ENCODE peak calls at places on chromosomes 7 and 10, in ten cellular contexts. A is skeletal muscle cell, S is CMK, V is RPMI7951, H is T follicular helper cell, C is GM13976, D is psoas muscle, Y is foreskin fibroblast, M is HT-29, Q is NCI-H510A treated with DMSO at 0.1 percent for 48 hours. G is an unnamed sample.

GRCh38 chr7:65301007-65301406 is 72.6 kb upstream of the ZNF92 start:
- DNase-seq in A (no peak), S (no peak), V (no peak), H (no peak), C (no peak), D (no peak), Y (no peak), M (no peak), Q (no peak), G (no peak)

GRCh38 chr7:141190467-141190866 is 116.6 kb downstream of the TMEM178B start:
- DNase-seq in A (no peak), S (no peak), V (no peak), H (no peak), C (no peak), D (no peak), Y (no peak), M (no peak), Q (no peak), G (no peak)

GRCh38 chr7:115932874-115933273 is 97.7 kb downstream of the TFEC start:
- DNase-seq in A (no peak), S (no peak), V (no peak), H (no peak), C (no peak), D (no peak), Y (no peak), M (no peak), Q (no peak), G (no peak)

GRCh38 chr10:3775671-3776551 is 9.1 kb downstream of the KLF6 start:
- DNase-seq in A (no peak), S (no peak), V (peak), H (no peak), C (no peak), D (no peak), Y (peak), M (no peak), Q (no peak), G (no peak)

GRCh38 chr10:102643346-102644065 is 773 bp upstream of the TRIM8 start:
- DNase-seq in A (no peak), S (no peak), V (peak), H (no peak), C (peak), D (peak), Y (peak), M (peak), Q (peak), G (peak)

GRCh38 chr10:133307776-133308430 is 769 bp downstream of the TUBGCP2 start:
- DNase-seq in A (no peak), S (peak), V (peak), H (peak), C (peak), D (peak), Y (peak), M (peak), Q (peak), G (no peak)

GRCh38 chr7:150379590-150380379 is 655 bp downstream of the ZNF775 start:
- DNase-seq in A (no peak), S (no peak), V (peak), H (no peak), C (no peak), D (no peak), Y (no peak), M (peak), Q (peak), G (no peak)

GRCh38 chr10:73924935-73925334 is 14.0 kb downstream of the PLAU start:
- DNase-seq in A (no peak), S (no peak), V (no peak), H (no peak), C (no peak), D (no peak), Y (no peak), M (no peak), Q (no peak), G (no peak)

GRCh38 chr10:43585046-43585445 is 10.6 kb upstream of the ZNF239 start:
- DNase-seq in A (no peak), S (no peak), V (peak), H (no peak), C (no peak), D (no peak), Y (no peak), M (no peak), Q (no peak), G (no peak)

GRCh38 chr7:116334555-116334954 is 124.2 kb downstream of the TES start:
- DNase-seq in A (no peak), S (no peak), V (peak), H (no peak), C (no peak), D (no peak), Y (no peak), M (no peak), Q (no peak), G (no peak)

GRCh38 chr10:86755454-86755739 is 1.0 kb upstream of the BMPR1A start:
- DNase-seq in A (no peak), S (no peak), V (no peak), H (no peak), C (no peak), D (no peak), Y (no peak), M (no peak), Q (no peak), G (no peak)

GRCh38 chr10:29304259-29305030 is 15.6 kb downstream of the LYZL1 start:
- DNase-seq in A (peak), S (no peak), V (peak), H (no peak), C (peak), D (peak), Y (peak), M (peak), Q (peak), G (peak)

GRCh38 chr7:21497072-21497471 is 45.8 kb upstream of the DNAH11 start:
- DNase-seq in A (no peak), S (no peak), V (no peak), H (no peak), C (no peak), D (no peak), Y (peak), M (peak), Q (no peak), G (no peak)

GRCh38 chr10:91799580-91799975 is 1.4 kb downstream of the TNKS2 start:
- DNase-seq in A (no peak), S (no peak), V (no peak), H (no peak), C (no peak), D (no peak), Y (no peak), M (peak), Q (no peak), G (no peak)

GRCh38 chr7:88214456-88214855 is 5.4 kb downstream of the SRI start:
- DNase-seq in A (no peak), S (no peak), V (no peak), H (no peak), C (no peak), D (no peak), Y (no peak), M (no peak), Q (no peak), G (no peak)

GRCh38 chr7:128920913-128921582 is 10.5 kb upstream of the KCP start:
- DNase-seq in A (no peak), S (no peak), V (no peak), H (no peak), C (no peak), D (no peak), Y (no peak), M (no peak), Q (no peak), G (peak)

GRCh38 chr7:82442492-82443043 is 1.0 kb downstream of the CACNA2D1 start:
- DNase-seq in A (no peak), S (no peak), V (no peak), H (no peak), C (no peak), D (peak), Y (peak), M (no peak), Q (peak), G (peak)

GRCh38 chr7:29091121-29091601 is 55.2 kb downstream of the CPVL start:
- DNase-seq in A (no peak), S (no peak), V (peak), H (no peak), C (peak), D (peak), Y (no peak), M (no peak), Q (no peak), G (peak)

GRCh38 chr7:149321978-149322541 is 60.1 kb downstream of the ZNF783 start:
- DNase-seq in A (no peak), S (no peak), V (peak), H (no peak), C (peak), D (no peak), Y (no peak), M (no peak), Q (no peak), G (no peak)

GRCh38 chr10:100109670-100110069 is 28.0 kb upstream of the CPN1 start:
- DNase-seq in A (no peak), S (no peak), V (no peak), H (no peak), C (no peak), D (no peak), Y (no peak), M (peak), Q (peak), G (no peak)

GRCh38 chr7:6502886-6503285 is 48.4 kb downstream of the GRID2IP start:
- DNase-seq in A (no peak), S (no peak), V (no peak), H (no peak), C (peak), D (no peak), Y (no peak), M (no peak), Q (no peak), G (no peak)

GRCh38 chr7:43694399-43694748 is 34.9 kb downstream of the COA1 start:
- DNase-seq in A (peak), S (no peak), V (peak), H (no peak), C (no peak), D (no peak), Y (peak), M (no peak), Q (no peak), G (no peak)